ENCODE peak calls at places on chromosome 7, in six cellular contexts. H is NB4, B is ovary, S is astrocyte, D is neural progenitor cell, Y is right lobe of liver. V is an unnamed sample.

GRCh38 chr7:105745681-105746330 is 130.6 kb downstream of the ATXN7L1 start:
- DNase-seq in Y (no peak), B (no peak), S (no peak), D (no peak), H (no peak), V (no peak)

GRCh38 chr7:98254516-98254915 is 2.5 kb upstream of the TECPR1 start:
- DNase-seq in B (no peak), D (no peak), Y (no peak), H (no peak), S (no peak), V (no peak)

GRCh38 chr7:125065546-125065945 is 135.9 kb upstream of the POT1 start:
- DNase-seq in H (no peak), S (no peak), B (no peak), D (no peak), Y (no peak), V (no peak)

GRCh38 chr7:42338231-42339222 is 101.5 kb upstream of the GLI3 start:
- DNase-seq in Y (no peak), H (no peak), S (peak; percentile 36), B (no peak), D (no peak), V (no peak)

GRCh38 chr7:106464651-106465050 is 179.9 kb upstream of the NAMPT start:
- DNase-seq in S (no peak), H (no peak), B (no peak), D (no peak), Y (no peak), V (no peak)

GRCh38 chr7:74006032-74006431 is 21.9 kb upstream of the ELN start:
- DNase-seq in B (no peak), D (no peak), S (no peak), H (no peak), Y (no peak), V (no peak)

GRCh38 chr7:25805027-25805687 is 346.8 kb upstream of the NFE2L3 start:
- DNase-seq in Y (no peak), B (no peak), S (peak; percentile 26), D (no peak), H (no peak), V (no peak)

GRCh38 chr7:77687100-77687746 is 9.0 kb upstream of the RSBN1L start:
- DNase-seq in Y (no peak), H (no peak), B (no peak), S (peak; percentile 48), D (no peak), V (no peak)

GRCh38 chr7:158409816-158410330 is 177.8 kb downstream of the PTPRN2 start:
- DNase-seq in S (no peak), H (no peak), Y (no peak), B (no peak), D (no peak), V (no peak)

GRCh38 chr7:23394828-23395227 is 75.5 kb downstream of the IGF2BP3 start:
- DNase-seq in D (peak; percentile 17), Y (no peak), H (no peak), B (no peak), S (peak; percentile 20), V (no peak)

GRCh38 chr7:30238721-30239441 is 45.5 kb upstream of the ZNRF2 start:
- DNase-seq in S (peak; percentile 55), Y (peak; percentile 89), D (no peak), B (no peak), H (no peak), V (no peak)

GRCh38 chr7:79176859-79177477 is 276.5 kb downstream of the MAGI2 start:
- DNase-seq in B (no peak), H (peak; percentile 61), D (peak; percentile 56), S (peak; percentile 33), Y (no peak), V (no peak)

GRCh38 chr7:67696878-67697277 is 700.2 kb downstream of the TYW1 start:
- DNase-seq in H (no peak), B (no peak), Y (no peak), S (no peak), D (no peak), V (no peak)

GRCh38 chr7:106626376-106627293 is 34.3 kb downstream of the CCDC71L start:
- DNase-seq in S (no peak), H (no peak), B (no peak), D (no peak), Y (no peak), V (no peak)

GRCh38 chr7:91414734-91415133 is 150.5 kb downstream of the FZD1 start:
- DNase-seq in H (no peak), S (no peak), D (no peak), Y (no peak), B (no peak), V (no peak)

GRCh38 chr7:98483964-98484545 is 83.2 kb upstream of the BAIAP2L1 start:
- DNase-seq in Y (no peak), D (no peak), B (no peak), H (no peak), S (no peak), V (no peak)

GRCh38 chr7:29408841-29409243 is 154.8 kb upstream of the PRR15 start:
- DNase-seq in B (peak; percentile 53), D (peak; percentile 79), Y (peak; percentile 55), H (peak; percentile 70), S (peak; percentile 40), V (peak; percentile 42)

GRCh38 chr7:158546626-158547025 is 41.0 kb downstream of the PTPRN2 start:
- DNase-seq in Y (no peak), B (no peak), H (no peak), S (no peak), D (no peak), V (no peak)

GRCh38 chr7:108972009-108972408 is 402.3 kb downstream of the DNAJB9 start:
- DNase-seq in S (no peak), B (no peak), H (no peak), D (no peak), Y (no peak), V (no peak)

GRCh38 chr7:2821161-2821841 is 22.8 kb downstream of the GNA12 start:
- DNase-seq in H (peak; percentile 31), S (peak; percentile 90), Y (peak; percentile 49), D (peak; percentile 53), B (no peak), V (no peak)

GRCh38 chr7:2546776-2547586 is 8.3 kb downstream of the BRAT1 start:
- DNase-seq in B (no peak), S (no peak), H (no peak), D (no peak), Y (no peak), V (no peak)

GRCh38 chr7:132817844-132818427 is 241.7 kb upstream of the PLXNA4 start:
- DNase-seq in Y (no peak), D (no peak), H (no peak), S (peak; percentile 33), B (no peak), V (no peak)
- TF ChIP-seq CTCF in Y (no peak), D (no peak), H (no peak), S (no peak), B (no peak), V (no peak)

GRCh38 chr7:117403737-117404136 is 23.6 kb downstream of the ASZ1 start:
- DNase-seq in D (no peak), S (no peak), B (no peak), Y (no peak), H (no peak), V (no peak)

GRCh38 chr7:117399820-117400422 is 27.4 kb downstream of the ASZ1 start:
- DNase-seq in S (no peak), B (no peak), D (no peak), H (peak; percentile 12), Y (no peak), V (no peak)

GRCh38 chr7:117402109-117402508 is 25.2 kb downstream of the ASZ1 start:
- DNase-seq in B (no peak), Y (no peak), H (no peak), S (peak; percentile 44), D (peak; percentile 1), V (no peak)

GRCh38 chr7:117401293-117402002 is 25.8 kb downstream of the ASZ1 start:
- DNase-seq in S (no peak), B (no peak), Y (no peak), D (peak; percentile 20), H (peak; percentile 12), V (no peak)

DNA sequence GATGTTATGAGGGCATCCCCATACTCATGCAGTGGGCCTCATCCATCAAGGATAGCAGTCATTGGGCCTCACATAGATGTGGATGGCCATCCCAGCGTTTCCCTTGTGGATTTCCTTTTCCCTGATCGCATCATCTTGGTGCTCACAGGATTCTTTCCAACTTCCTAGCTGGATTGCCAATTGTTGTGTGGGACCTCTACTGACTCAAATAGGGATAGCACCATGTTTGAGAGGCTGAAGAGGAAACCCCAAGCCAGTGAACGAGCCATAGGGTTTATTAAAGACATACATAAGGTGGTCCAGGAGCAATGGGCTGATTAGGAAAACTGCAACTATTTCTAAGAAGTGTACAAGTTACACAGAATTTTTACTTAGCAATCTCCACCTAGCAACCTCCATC is 21.8 kb downstream of the ASZ1 start:
- DNase-seq in B (no peak), Y (no peak), S (no peak), D (peak; percentile 7), H (no peak), V (no peak)
- TF ChIP-seq CTCF in B (no peak), Y (no peak), S (no peak), D (peak; percentile 24), H (no peak), V (no peak)

DNA sequence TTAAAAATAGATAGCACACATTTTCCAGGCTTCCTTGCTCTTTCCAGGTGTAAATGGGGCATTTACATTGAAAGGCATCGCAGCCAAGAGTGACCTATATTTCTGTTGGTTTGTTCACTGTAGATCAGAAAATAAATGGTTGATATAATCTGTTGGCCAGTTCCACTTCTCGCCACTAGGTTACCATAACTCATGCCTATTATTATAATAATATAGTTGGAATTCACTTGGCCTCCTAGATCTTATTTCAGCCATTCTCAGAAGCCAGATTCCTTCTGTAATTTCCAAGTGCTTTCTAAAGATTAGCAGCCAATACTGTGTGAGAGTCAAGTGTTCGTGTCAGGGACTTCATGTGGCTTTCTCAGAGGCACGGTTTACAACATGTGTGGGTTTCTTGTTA is 179.5 kb downstream of the DNAH11 start:
- DNase-seq in D (no peak), S (no peak), Y (no peak), H (no peak), B (no peak), V (no peak)
- TF ChIP-seq CTCF in D (peak; percentile 45), S (peak; percentile 14), Y (no peak), H (no peak), B (no peak), V (no peak)

GRCh38 chr7:102452451-102452850 is 12.2 kb downstream of the ALKBH4 start:
- DNase-seq in H (no peak), S (no peak), B (no peak), Y (no peak), D (no peak), V (no peak)

GRCh38 chr7:102447311-102447710 is 13.9 kb downstream of the ORAI2 start:
- DNase-seq in D (no peak), H (no peak), Y (no peak), B (no peak), S (no peak), V (no peak)

GRCh38 chr7:102451371-102452054 is 13.2 kb downstream of the ALKBH4 start:
- DNase-seq in Y (no peak), D (peak; percentile 83), S (no peak), B (no peak), H (no peak), V (no peak)

GRCh38 chr7:102449136-102449535 is 15.5 kb downstream of the ALKBH4 start:
- DNase-seq in Y (no peak), B (no peak), H (no peak), S (no peak), D (no peak), V (no peak)

DNA sequence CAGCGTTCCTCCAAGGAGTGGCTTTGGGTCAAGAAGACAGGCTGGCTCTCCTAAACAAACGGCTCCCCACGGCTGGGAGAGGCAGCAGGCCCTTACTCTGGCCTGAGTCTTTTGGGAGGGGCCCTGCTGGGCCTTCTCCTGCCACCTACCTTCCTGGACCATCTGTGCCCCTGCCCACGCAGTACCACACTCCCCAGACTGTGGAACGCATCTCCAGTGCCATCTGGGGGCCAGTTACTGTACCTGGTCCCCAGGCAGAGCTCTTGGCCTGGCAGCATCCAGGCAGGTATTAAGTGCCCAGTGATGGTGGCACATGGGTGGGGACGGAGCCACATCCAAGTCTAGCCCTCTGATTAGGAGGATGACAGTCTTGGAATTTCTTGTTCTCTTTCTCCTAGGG is 14.4 kb downstream of the ALKBH4 start:
- DNase-seq in D (no peak), B (no peak), H (no peak), Y (no peak), S (no peak), V (no peak)
- TF ChIP-seq CTCF in D (peak; percentile 8), B (no peak), H (peak; percentile 26), Y (peak; percentile 14), S (no peak), V (peak; percentile 26)